ENCODE peak calls at places on chromosomes 13 and 19, in ten cellular contexts. E, C, U, O, V, J, W, P, S and A are unnamed samples.

GRCh38 chr13:18212873-18213272 is 968.8 kb downstream of the TUBA3C start:
- DNase-seq in V (no peak), O (no peak), U (no peak), J (peak; percentile 5), S (no peak), W (peak; percentile 51), E (peak; percentile 1), C (peak; percentile 15), P (no peak), A (no peak)

GRCh38 chr13:109166807-109167206 is 537.4 kb downstream of the MYO16 start:
- DNase-seq in P (no peak), J (no peak), E (no peak), W (no peak), U (no peak), S (no peak), C (no peak), V (no peak), O (no peak), A (no peak)

GRCh38 chr13:20828540-20829364 is 55.0 kb upstream of the EEF1AKMT1 start:
- DNase-seq in O (peak; percentile 69), J (peak; percentile 70), U (peak; percentile 75), W (peak; percentile 52), E (peak; percentile 64), V (no peak), P (peak; percentile 55), S (no peak), C (no peak), A (no peak)

GRCh38 chr13:101523732-101524131 is 71.3 kb downstream of the ITGBL1 start:
- DNase-seq in C (no peak), P (no peak), S (peak; percentile 40), J (peak; percentile 24), E (peak; percentile 84), U (peak; percentile 67), V (no peak), O (no peak), W (peak; percentile 19), A (no peak)

GRCh38 chr19:48489608-48490216 is 20.5 kb downstream of the CYTH2 start:
- DNase-seq in E (peak; percentile 39), O (peak; percentile 86), W (peak; percentile 71), S (no peak), V (peak; percentile 90), J (peak; percentile 65), C (peak; percentile 74), P (peak; percentile 91), U (peak; percentile 77), A (no peak)

GRCh38 chr19:49565261-49565660 is 15.1 kb downstream of the NOSIP start:
- DNase-seq in J (peak; percentile 67), P (no peak), W (peak; percentile 70), E (no peak), O (no peak), S (no peak), U (no peak), C (no peak), V (no peak), A (no peak)

GRCh38 chr13:32259116-32259515 is 56.0 kb downstream of the ZAR1L start:
- DNase-seq in O (no peak), C (no peak), J (no peak), V (no peak), U (no peak), S (no peak), E (no peak), W (no peak), P (no peak), A (no peak)

GRCh38 chr13:91280806-91281205 is 66.7 kb upstream of the MIR17HG start:
- DNase-seq in P (no peak), U (peak; percentile 22), C (no peak), O (no peak), V (no peak), J (no peak), W (no peak), E (no peak), S (no peak), A (no peak)

GRCh38 chr13:37869756-37870488 is at the start of gene TRPC4:
- DNase-seq in U (peak; percentile 54), V (peak; percentile 60), C (no peak), S (no peak), O (peak; percentile 39), J (peak; percentile 83), P (peak; percentile 81), W (peak; percentile 25), E (peak; percentile 59), A (no peak)

GRCh38 chr13:103386341-103386740 is 320.1 kb upstream of the SLC10A2 start:
- DNase-seq in P (no peak), C (no peak), V (no peak), J (peak; percentile 11), E (no peak), U (peak; percentile 45), S (no peak), O (peak; percentile 25), W (peak; percentile 5), A (peak; percentile 47)

GRCh38 chr13:47897411-47898050 is 103.5 kb downstream of the SUCLA2 start:
- DNase-seq in C (no peak), U (peak; percentile 70), P (no peak), V (no peak), W (no peak), O (peak; percentile 98), J (peak; percentile 57), E (peak; percentile 36), S (no peak), A (no peak)

GRCh38 chr19:39350156-39350555 is 7.9 kb downstream of the SAMD4B start:
- DNase-seq in J (no peak), P (no peak), O (no peak), E (no peak), V (no peak), U (no peak), S (no peak), C (no peak), W (no peak), A (no peak)
- H3K4me1 ChIP-seq in J (peaks cover 23% of the 10 kb centered on the region), P (peaks cover 4% of the 10 kb centered on the region), O (no peaks in the 10 kb centered on the region), E (peaks cover 13% of the 10 kb centered on the region), V (peaks cover 10% of the 10 kb centered on the region), U (no peaks in the 10 kb centered on the region), S (peaks cover 8% of the 10 kb centered on the region), C (peaks cover 14% of the 10 kb centered on the region), W (peaks cover 41% of the 10 kb centered on the region), A (no peaks in the 10 kb centered on the region)

GRCh38 chr19:35768082-35768421 is 7.3 kb upstream of the ARHGAP33 start:
- DNase-seq in U (no peak), E (no peak), P (no peak), J (no peak), O (no peak), C (no peak), W (no peak), V (no peak), S (no peak), A (peak; percentile 47)
- H3K4me3 ChIP-seq in U (no peak overlapping the region), E (no peak overlapping the region), P (no peak overlapping the region), J (no peak overlapping the region), O (no peak overlapping the region), C (no peak overlapping the region), W (no peak overlapping the region), V (no peak overlapping the region), S (no peak overlapping the region), A (no peak overlapping the region)

DNA sequence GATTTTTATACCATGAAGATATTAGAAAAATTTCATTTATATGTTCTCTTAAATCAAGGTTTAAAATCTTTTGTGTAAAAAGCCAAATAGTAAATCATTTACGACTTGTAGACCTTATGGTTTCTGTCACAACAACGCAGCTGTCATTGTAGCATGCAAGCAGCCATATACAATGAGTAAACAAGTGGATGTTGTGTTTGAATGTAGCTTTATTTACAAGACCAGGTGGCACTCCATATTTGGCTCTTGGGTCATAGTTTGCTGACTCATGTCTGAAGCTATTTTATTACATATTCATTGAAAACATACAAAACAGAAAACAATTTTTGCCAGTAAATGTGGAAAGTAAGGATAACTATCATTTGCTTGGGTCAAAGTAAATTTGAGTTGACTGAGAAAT is 930.8 kb downstream of the SLITRK5 start:
- DNase-seq in W (no peak), S (no peak), V (no peak), O (no peak), E (no peak), P (no peak), U (peak; percentile 30), J (no peak), C (no peak), A (no peak)
- H3K36me3 ChIP-seq in W (no peaks in the 10 kb centered on the region), S (no peaks in the 10 kb centered on the region), V (no peaks in the 10 kb centered on the region), O (no peaks in the 10 kb centered on the region), E (no peaks in the 10 kb centered on the region), P (no peaks in the 10 kb centered on the region), U (no peaks in the 10 kb centered on the region), J (no peaks in the 10 kb centered on the region), C (no peaks in the 10 kb centered on the region), A (no peaks in the 10 kb centered on the region)

DNA sequence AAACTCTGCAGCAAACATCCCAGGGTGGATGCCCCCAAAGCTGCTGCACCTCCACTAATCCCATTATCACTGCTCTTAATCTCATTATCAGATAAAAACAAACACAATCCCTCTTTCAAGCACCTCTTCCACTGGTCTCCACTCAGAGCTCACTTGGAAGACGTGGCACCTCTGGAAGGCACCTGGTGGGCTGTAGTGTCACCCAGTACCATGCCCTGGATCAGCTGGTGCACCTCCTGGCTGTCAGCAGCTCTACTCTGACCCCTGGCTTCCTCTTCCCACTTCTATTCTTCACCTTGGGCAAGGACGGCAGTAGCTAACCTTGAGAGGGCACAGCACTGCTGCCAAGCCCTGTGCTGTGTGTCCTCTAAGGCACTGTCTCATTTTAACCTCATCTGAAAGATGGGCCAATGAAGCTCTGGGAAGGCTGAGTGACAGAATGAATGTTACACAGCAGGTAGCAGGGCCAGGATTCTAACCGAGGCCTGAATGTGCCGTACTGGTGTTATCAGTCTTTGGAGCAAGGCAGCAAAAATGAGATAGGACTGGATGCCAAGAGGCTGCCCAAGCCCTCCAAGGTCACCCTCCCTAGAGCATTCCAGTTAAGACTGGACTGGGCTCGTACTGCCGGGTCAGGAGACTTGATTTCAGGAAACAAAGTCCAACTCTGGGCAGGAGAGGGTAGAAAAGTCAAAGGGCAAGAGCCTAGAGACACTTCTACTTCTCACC is 7.4 kb downstream of the BRD4 start:
- DNase-seq in O (no peak), C (no peak), J (no peak), V (peak; percentile 27), U (no peak), S (no peak), P (no peak), W (no peak), E (no peak), A (peak; percentile 80)
- H3K4me1 ChIP-seq in O (peaks cover 17% of the 10 kb centered on the region), C (peaks cover 89% of the 10 kb centered on the region), J (peaks cover 82% of the 10 kb centered on the region), V (peaks cover 92% of the 10 kb centered on the region), U (peaks cover 12% of the 10 kb centered on the region), S (peaks cover 92% of the 10 kb centered on the region), P (peaks cover 44% of the 10 kb centered on the region), W (peaks cover 99% of the 10 kb centered on the region), E (peaks cover 35% of the 10 kb centered on the region), A (peaks cover 95% of the 10 kb centered on the region)

GRCh38 chr13:31172535-31172934 is 10.8 kb upstream of the HSPH1 start:
- DNase-seq in E (peak; percentile 84), V (no peak), P (no peak), J (peak; percentile 95), U (peak; percentile 96), S (no peak), W (no peak), O (peak; percentile 85), C (no peak), A (no peak)

GRCh38 chr13:31179241-31179640 is 17.5 kb upstream of the HSPH1 start:
- DNase-seq in S (no peak), C (no peak), V (no peak), W (no peak), U (no peak), P (no peak), E (no peak), J (no peak), O (no peak), A (no peak)

GRCh38 chr13:31179754-31180153 is 18.1 kb upstream of the HSPH1 start:
- DNase-seq in V (no peak), O (no peak), U (no peak), C (no peak), W (no peak), S (no peak), E (no peak), J (no peak), P (no peak), A (no peak)

GRCh38 chr13:31174018-31174417 is 12.3 kb upstream of the HSPH1 start:
- DNase-seq in W (no peak), V (no peak), P (no peak), O (no peak), S (no peak), C (no peak), J (peak; percentile 64), U (peak; percentile 38), E (peak; percentile 77), A (no peak)

GRCh38 chr13:31175847-31176536 is 14.3 kb upstream of the HSPH1 start:
- DNase-seq in S (no peak), W (no peak), C (no peak), U (no peak), P (no peak), J (no peak), E (no peak), O (no peak), V (no peak), A (no peak)
- H3K4me3 ChIP-seq in S (no peak overlapping the region), W (no peak overlapping the region), C (no peak overlapping the region), U (no peak overlapping the region), P (no peak overlapping the region), J (no peak overlapping the region), E (no peak overlapping the region), O (no peak overlapping the region), V (no peak overlapping the region), A (no peak overlapping the region)